ENCODE peak calls at places on chromosomes 4 and X, in ten cellular contexts. J is lung, L is Caki2, D is AG04449, I is Calu3, Y is endodermal cell, X is EL, Z is left ventricle myocardium inferior, N is fibroblast of mammary gland, G is LoVo. T is an unnamed sample.

GRCh38 chr4:184396001-184396400 is 78.3 kb downstream of the IRF2 start:
- DNase-seq in J (no peak), L (peak; percentile 78), D (no peak), I (no peak), Y (no peak), X (no peak), Z (no peak), N (no peak), G (no peak), T (no peak)

GRCh38 chrX:134529481-134529880 is 69.5 kb downstream of the HPRT1 start:
- DNase-seq in J (no peak), L (no peak), D (no peak), I (no peak), Y (no peak), X (no peak), Z (no peak), N (no peak), G (no peak), T (no peak)

GRCh38 chrX:24145340-24146186 is 4.0 kb upstream of the ZFX start:
- DNase-seq in J (no peak), L (peak; percentile 83), D (no peak), I (peak; percentile 34), Y (no peak), X (peak; percentile 66), Z (no peak), N (peak; percentile 49), G (no peak), T (peak; percentile 54)

GRCh38 chrX:69616520-69617203 is 749 bp downstream of the EDA start:
- DNase-seq in J (no peak), L (no peak), D (no peak), I (peak; percentile 30), Y (peak; percentile 68), X (no peak), Z (peak; percentile 33), N (no peak), G (no peak), T (no peak)

GRCh38 chr4:158621729-158622128 is 50.0 kb downstream of the C4orf46 start:
- DNase-seq in J (no peak), L (no peak), D (no peak), I (no peak), Y (no peak), X (no peak), Z (no peak), N (no peak), G (no peak), T (no peak)

GRCh38 chr4:72473434-72473900 is 95.6 kb downstream of the ADAMTS3 start:
- DNase-seq in J (no peak), L (no peak), D (no peak), I (no peak), Y (no peak), X (no peak), Z (no peak), N (peak; percentile 75), G (no peak), T (no peak)

GRCh38 chr4:113292371-113293042 is 243.1 kb downstream of the ANK2 start:
- DNase-seq in J (no peak), L (no peak), D (no peak), I (no peak), Y (peak; percentile 87), X (peak; percentile 2), Z (peak; percentile 37), N (peak; percentile 45), G (no peak), T (peak; percentile 71)

GRCh38 chr4:113049421-113050355 is at the start of gene ANK2:
- DNase-seq in J (no peak), L (no peak), D (no peak), I (no peak), Y (peak; percentile 89), X (no peak), Z (no peak), N (peak; percentile 28), G (no peak), T (no peak)

GRCh38 chr4:102684605-102685052 is 76.1 kb downstream of the MANBA start:
- DNase-seq in J (no peak), L (peak; percentile 54), D (peak; percentile 46), I (no peak), Y (no peak), X (peak; percentile 8), Z (no peak), N (peak; percentile 79), G (no peak), T (peak; percentile 92)

GRCh38 chrX:27815209-27815608 is 7.4 kb downstream of the MAGEB10 start:
- DNase-seq in J (no peak), L (peak; percentile 67), D (no peak), I (no peak), Y (no peak), X (no peak), Z (no peak), N (peak; percentile 1), G (peak; percentile 8), T (peak; percentile 66)

GRCh38 chrX:34654939-34655338 is 2.1 kb downstream of the TMEM47 start:
- DNase-seq in J (no peak), L (no peak), D (no peak), I (no peak), Y (no peak), X (peak; percentile 6), Z (no peak), N (no peak), G (no peak), T (no peak)

GRCh38 chr4:117700111-117700892 is 334.0 kb upstream of the NDST3 start:
- DNase-seq in J (no peak), L (no peak), D (no peak), I (no peak), Y (peak; percentile 67), X (no peak), Z (no peak), N (no peak), G (no peak), T (peak; percentile 0)

GRCh38 chr4:109303141-109303499 is 662 bp upstream of the COL25A1 start:
- DNase-seq in J (no peak), L (no peak), D (no peak), I (no peak), Y (no peak), X (peak; percentile 44), Z (no peak), N (no peak), G (no peak), T (no peak)

GRCh38 chrX:144716187-144716586 is 531.1 kb upstream of the SPANXN1 start:
- DNase-seq in J (no peak), L (no peak), D (no peak), I (no peak), Y (no peak), X (no peak), Z (no peak), N (no peak), G (no peak), T (no peak)

GRCh38 chr4:39860804-39861203 is 116.9 kb downstream of the PDS5A start:
- DNase-seq in J (no peak), L (no peak), D (no peak), I (no peak), Y (no peak), X (no peak), Z (no peak), N (no peak), G (no peak), T (no peak)

GRCh38 chr4:99947608-99948007 is 1.2 kb upstream of the DNAJB14 start:
- DNase-seq in J (no peak), L (no peak), D (no peak), I (no peak), Y (no peak), X (no peak), Z (no peak), N (no peak), G (no peak), T (no peak)

GRCh38 chrX:38558681-38559080 is 2.7 kb upstream of the TSPAN7 start:
- DNase-seq in J (no peak), L (no peak), D (no peak), I (no peak), Y (no peak), X (no peak), Z (no peak), N (peak; percentile 34), G (no peak), T (no peak)